ENCODE peak calls at places on chromosomes 11 and 22, in eight cellular contexts. M, Q, F, R, C, H, A and V are unnamed samples.

GRCh38 chr11:64597671-64598101 is 6.7 kb downstream of the SLC22A12 start:
- DNase-seq in F (no peak), C (no peak), M (no peak), R (no peak), H (no peak), Q (no peak), A (no peak), V (no peak)

GRCh38 chr22:43867839-43868652 is 5.7 kb upstream of the SULT4A1 start:
- DNase-seq in F (peak; percentile 35), A (peak; percentile 90), R (no peak), M (no peak), Q (peak; percentile 73), H (peak; percentile 68), C (peak; percentile 94), V (no peak)

GRCh38 chr11:12160680-12161079 is 50.3 kb downstream of the MICAL2 start:
- DNase-seq in Q (peak; percentile 30), A (no peak), H (no peak), F (no peak), R (no peak), M (peak; percentile 63), C (no peak), V (no peak)

GRCh38 chr11:35317253-35317652 is 102.1 kb downstream of the SLC1A2 start:
- DNase-seq in A (no peak), H (no peak), C (no peak), M (no peak), F (peak; percentile 42), Q (no peak), R (no peak), V (no peak)

GRCh38 chr11:92269021-92269420 is 44.4 kb downstream of the FAT3 start:
- DNase-seq in C (no peak), R (no peak), M (peak; percentile 76), F (no peak), A (peak; percentile 30), Q (peak; percentile 42), H (peak; percentile 73), V (no peak)

GRCh38 chr11:35564246-35564595 is 38.8 kb upstream of the PAMR1 start:
- DNase-seq in R (no peak), C (no peak), H (no peak), F (no peak), A (no peak), Q (no peak), M (no peak), V (no peak)

GRCh38 chr22:25358421-25359170 is 139.2 kb downstream of the CRYBB2 start:
- DNase-seq in F (no peak), H (no peak), Q (no peak), A (no peak), C (no peak), R (no peak), M (no peak), V (no peak)

GRCh38 chr11:63999349-64000025 is 13.2 kb downstream of the OTUB1 start:
- DNase-seq in M (no peak), A (peak; percentile 74), Q (no peak), R (no peak), C (peak; percentile 79), H (peak; percentile 61), F (peak; percentile 45), V (peak; percentile 58)

GRCh38 chr11:76801736-76802135 is 18.6 kb downstream of the TSKU start:
- DNase-seq in Q (peak; percentile 59), R (no peak), A (no peak), M (no peak), H (no peak), F (no peak), C (no peak), V (no peak)

GRCh38 chr22:19882446-19883381 is 28.0 kb upstream of the GNB1L start:
- DNase-seq in Q (no peak), M (no peak), A (no peak), F (no peak), C (no peak), R (no peak), H (no peak), V (no peak)

GRCh38 chr11:65646288-65646734 is 8.4 kb downstream of the SIPA1 start:
- DNase-seq in A (no peak), Q (no peak), H (no peak), R (no peak), M (no peak), F (no peak), C (no peak), V (no peak)

GRCh38 chr11:23903044-23903704 is 593.7 kb upstream of the LUZP2 start:
- DNase-seq in H (peak; percentile 96), F (no peak), R (no peak), Q (peak; percentile 95), A (no peak), C (no peak), M (peak; percentile 81), V (no peak)

GRCh38 chr11:69474736-69475135 is 6.7 kb upstream of the LINC01488 start:
- DNase-seq in M (no peak), R (no peak), C (no peak), A (no peak), Q (no peak), F (no peak), H (no peak), V (no peak)

GRCh38 chr11:100354736-100355135 is 332.4 kb upstream of the ARHGAP42 start:
- DNase-seq in R (no peak), C (no peak), F (no peak), Q (no peak), A (no peak), M (no peak), H (peak; percentile 13), V (no peak)

GRCh38 chr22:31695423-31695822 is 33.4 kb upstream of the PISD start:
- DNase-seq in C (no peak), M (no peak), A (no peak), F (no peak), Q (no peak), H (peak; percentile 48), R (no peak), V (no peak)

GRCh38 chr11:31958086-31958735 is 132.7 kb upstream of the RCN1 start:
- DNase-seq in Q (peak; percentile 29), F (peak; percentile 43), A (peak; percentile 75), R (peak; percentile 32), H (peak; percentile 63), M (no peak), C (peak; percentile 85), V (no peak)

GRCh38 chr11:7570938-7571337 is 57.1 kb downstream of the PPFIBP2 start:
- DNase-seq in M (no peak), C (no peak), R (no peak), Q (no peak), A (no peak), F (no peak), H (no peak), V (no peak)
- TF ChIP-seq CTCF in M (peak; percentile 4), C (no peak), R (no peak), Q (no peak), A (no peak), F (no peak), H (no peak), V (no peak)

DNA sequence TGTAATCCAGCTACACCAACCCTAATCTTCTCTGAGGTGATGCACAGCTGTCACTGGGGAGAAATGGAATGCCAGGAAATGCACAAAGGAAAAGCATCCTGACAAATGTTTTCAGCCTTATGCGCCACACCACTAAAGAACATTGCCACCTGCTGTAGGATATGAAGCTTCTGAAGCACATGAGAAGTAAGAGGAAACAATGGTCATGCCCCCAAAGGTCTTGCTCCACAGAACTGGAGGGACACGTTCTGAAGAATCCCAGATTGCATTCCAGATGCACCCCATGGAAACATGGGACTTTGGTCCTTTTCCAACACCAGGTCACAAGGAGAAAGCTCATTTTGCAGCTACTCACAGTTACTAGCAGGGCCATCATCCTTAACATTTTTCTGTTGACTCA is 48.7 kb upstream of the ZBED5 start:
- DNase-seq in F (no peak), A (no peak), Q (peak; percentile 56), C (no peak), R (no peak), H (peak; percentile 61), M (peak; percentile 47), V (no peak)
- TF ChIP-seq CTCF in F (no peak), A (peak; percentile 18), Q (no peak), C (no peak), R (peak; percentile 12), H (peak; percentile 50), M (peak; percentile 29), V (no peak)

GRCh38 chr22:46058591-46059519 is 81.9 kb upstream of the WNT7B start:
- DNase-seq in Q (no peak), A (no peak), F (peak; percentile 3), R (peak; percentile 63), C (no peak), H (no peak), M (no peak), V (no peak)
- TF ChIP-seq CTCF in Q (no peak), A (no peak), F (no peak), R (no peak), C (no peak), H (no peak), M (no peak), V (no peak)

GRCh38 chr22:50246242-50247175 is 1.7 kb upstream of the TUBGCP6 start:
- DNase-seq in A (no peak), F (no peak), C (no peak), M (no peak), R (no peak), Q (no peak), H (no peak), V (no peak)
- TF ChIP-seq CTCF in A (no peak), F (no peak), C (no peak), M (no peak), R (no peak), Q (no peak), H (no peak), V (no peak)

GRCh38 chr11:47716692-47717091 is 1.5 kb upstream of the AGBL2 start:
- DNase-seq in Q (no peak), R (no peak), H (no peak), C (no peak), A (peak; percentile 6), F (no peak), M (no peak), V (no peak)
- TF ChIP-seq CTCF in Q (no peak), R (no peak), H (no peak), C (no peak), A (no peak), F (no peak), M (no peak), V (no peak)

GRCh38 chr11:62573592-62574362 is at the start of gene EEF1G:
- DNase-seq in R (peak; percentile 99), F (peak; percentile 100), H (peak; percentile 100), C (peak; percentile 97), A (peak; percentile 100), Q (peak; percentile 100), M (peak; percentile 99), V (peak; percentile 92)
- TF ChIP-seq CTCF in R (peak; percentile 37), F (no peak), H (no peak), C (no peak), A (no peak), Q (no peak), M (no peak), V (no peak)

GRCh38 chr11:79232346-79232745 is 208.5 kb downstream of the TENM4 start:
- DNase-seq in H (no peak), M (no peak), A (no peak), C (no peak), Q (no peak), F (no peak), R (no peak), V (no peak)
- TF ChIP-seq CTCF in H (no peak), M (no peak), A (no peak), C (no peak), Q (no peak), F (no peak), R (no peak), V (no peak)